ENCODE peak calls at places on chromosome 6, in four cellular contexts. One of them, this sample, is unnamed.
A peak's percentile ranks its signal among the peaks of the same experiment; 100 is the strongest.

GRCh38 chr6:100461920-100462295 is 2.8 kb downstream of the SIM1 start:
- DNase-seq in GM12878: peak; percentile 4
- DNase-seq in H1: no peak
- DNase-seq in K562: no peak
- DNase-seq in this sample: no peak

GRCh38 chr6:53044071-53044470 is 21.1 kb upstream of the FBXO9 start:
- DNase-seq in K562: no peak
- DNase-seq in GM12878: no peak
- DNase-seq in H1: no peak
- DNase-seq in this sample: no peak

GRCh38 chr6:90466191-90466940 is 120.5 kb downstream of the MAP3K7 start:
- DNase-seq in GM12878: no peak
- DNase-seq in H1: no peak
- DNase-seq in K562: peak; percentile 24
- DNase-seq in this sample: no peak

GRCh38 chr6:158552796-158553138 is 7.1 kb upstream of the TMEM181 start:
- DNase-seq in H1: no peak
- DNase-seq in GM12878: no peak
- DNase-seq in K562: no peak
- DNase-seq in this sample: no peak

GRCh38 chr6:150142304-150142656 is 564 bp upstream of the PPP1R14C start:
- DNase-seq in K562: no peak
- DNase-seq in H1: no peak
- DNase-seq in GM12878: no peak
- DNase-seq in this sample: no peak

GRCh38 chr6:16402501-16402900 is 164.1 kb downstream of the GMPR start:
- DNase-seq in K562: no peak
- DNase-seq in H1: no peak
- DNase-seq in GM12878: no peak
- DNase-seq in this sample: peak; percentile 75

GRCh38 chr6:79421707-79422484 is 115.3 kb downstream of the LCA5 start:
- DNase-seq in K562: no peak
- DNase-seq in GM12878: peak; percentile 12
- DNase-seq in H1: no peak
- DNase-seq in this sample: peak; percentile 41

GRCh38 chr6:140857734-140858380 is 1274.9 kb upstream of the GJE1 start:
- DNase-seq in H1: no peak
- DNase-seq in K562: no peak
- DNase-seq in GM12878: no peak
- DNase-seq in this sample: no peak

GRCh38 chr6:41595166-41595565 is 43.1 kb upstream of the MDFI start:
- DNase-seq in K562: no peak
- DNase-seq in H1: no peak
- DNase-seq in GM12878: no peak
- DNase-seq in this sample: no peak

GRCh38 chr6:4220619-4221018 is 85.2 kb upstream of the ECI2 start:
- DNase-seq in H1: no peak
- DNase-seq in K562: no peak
- DNase-seq in GM12878: no peak
- DNase-seq in this sample: no peak

GRCh38 chr6:45327956-45328522 is at the start of gene RUNX2:
- DNase-seq in GM12878: no peak
- DNase-seq in H1: no peak
- DNase-seq in K562: no peak
- DNase-seq in this sample: no peak

GRCh38 chr6:14337157-14337556 is 219.6 kb downstream of the CD83 start:
- DNase-seq in GM12878: no peak
- DNase-seq in K562: no peak
- DNase-seq in H1: no peak
- DNase-seq in this sample: no peak

GRCh38 chr6:90362273-90362672 is 65.6 kb upstream of the BACH2 start:
- DNase-seq in GM12878: no peak
- DNase-seq in H1: no peak
- DNase-seq in K562: no peak
- DNase-seq in this sample: no peak

GRCh38 chr6:11207199-11207968 is 25.1 kb downstream of the NEDD9 start:
- DNase-seq in H1: no peak
- DNase-seq in K562: no peak
- DNase-seq in GM12878: no peak
- DNase-seq in this sample: no peak

GRCh38 chr6:12198851-12199250 is 91.3 kb upstream of the EDN1 start:
- DNase-seq in H1: no peak
- DNase-seq in GM12878: no peak
- DNase-seq in K562: no peak
- DNase-seq in this sample: no peak

GRCh38 chr6:3610206-3610605 is 141.3 kb downstream of the PXDC1 start:
- DNase-seq in K562: no peak
- DNase-seq in H1: no peak
- DNase-seq in GM12878: no peak
- DNase-seq in this sample: no peak

GRCh38 chr6:72621243-72622093 is at the start of gene KCNQ5:
- DNase-seq in K562: peak; percentile 32
- DNase-seq in H1: no peak
- DNase-seq in GM12878: no peak
- DNase-seq in this sample: peak; percentile 49

GRCh38 chr6:43298565-43299337 is 691 bp downstream of the SLC22A7 start:
- DNase-seq in GM12878: no peak
- DNase-seq in H1: no peak
- DNase-seq in K562: no peak
- DNase-seq in this sample: no peak

GRCh38 chr6:16320533-16321340 is 82.3 kb downstream of the GMPR start:
- DNase-seq in K562: no peak
- DNase-seq in H1: no peak
- DNase-seq in GM12878: no peak
- DNase-seq in this sample: no peak

GRCh38 chr6:39048481-39049399 is at the start of gene GLP1R:
- DNase-seq in K562: peak; percentile 44
- DNase-seq in GM12878: no peak
- DNase-seq in H1: no peak
- DNase-seq in this sample: peak; percentile 83

GRCh38 chr6:43461936-43462335 is 6.6 kb upstream of the DLK2 start:
- DNase-seq in K562: no peak
- DNase-seq in H1: no peak
- DNase-seq in GM12878: no peak
- DNase-seq in this sample: no peak

GRCh38 chr6:89951574-89952360 is 57.5 kb downstream of the GJA10 start:
- DNase-seq in K562: no peak
- DNase-seq in GM12878: no peak
- DNase-seq in H1: peak; percentile 23
- DNase-seq in this sample: no peak

GRCh38 chr6:116217069-116217468 is 36.8 kb downstream of the TSPYL4 start:
- DNase-seq in H1: no peak
- DNase-seq in K562: peak; percentile 27
- DNase-seq in GM12878: no peak
- DNase-seq in this sample: no peak

GRCh38 chr6:37354526-37355384 is 972 bp downstream of the RNF8 start:
- DNase-seq in H1: no peak
- DNase-seq in GM12878: no peak
- DNase-seq in K562: peak; percentile 83
- DNase-seq in this sample: peak; percentile 80

GRCh38 chr6:160115421-160115820 is 6.2 kb upstream of the SLC22A1 start:
- DNase-seq in K562: no peak
- DNase-seq in H1: no peak
- DNase-seq in GM12878: no peak
- DNase-seq in this sample: no peak
- TF ChIP-seq NRF1 in K562: no peak
- TF ChIP-seq NRF1 in H1: no peak
- TF ChIP-seq NRF1 in GM12878: no peak
- TF ChIP-seq NRF1 in this sample: no peak

GRCh38 chr6:108236791-108237190 is 24.0 kb downstream of the SNX3 start:
- DNase-seq in GM12878: no peak
- DNase-seq in H1: no peak
- DNase-seq in K562: no peak
- DNase-seq in this sample: no peak
- H3K79me2 ChIP-seq in GM12878: peaks cover 9% of the 10 kb centered on the region
- H3K79me2 ChIP-seq in H1: peaks cover 3% of the 10 kb centered on the region
- H3K79me2 ChIP-seq in K562: peaks cover 80% of the 10 kb centered on the region
- H3K79me2 ChIP-seq in this sample: peaks cover 70% of the 10 kb centered on the region

GRCh38 chr6:119127627-119128026 is 49.2 kb upstream of the FAM184A start:
- DNase-seq in GM12878: no peak
- DNase-seq in H1: no peak
- DNase-seq in K562: no peak
- DNase-seq in this sample: no peak
- H3K9ac ChIP-seq in GM12878: no peak overlapping the region
- H3K9ac ChIP-seq in H1: no peak overlapping the region
- H3K9ac ChIP-seq in K562: no peak overlapping the region
- H3K9ac ChIP-seq in this sample: no peak overlapping the region

GRCh38 chr6:25882066-25882496 is 8.0 kb upstream of the SLC17A3 start:
- DNase-seq in H1: peak; percentile 57
- DNase-seq in K562: no peak
- DNase-seq in GM12878: no peak
- DNase-seq in this sample: no peak
- TF ChIP-seq NRF1 in H1: no peak
- TF ChIP-seq NRF1 in K562: no peak
- TF ChIP-seq NRF1 in GM12878: no peak
- TF ChIP-seq NRF1 in this sample: no peak

GRCh38 chr6:134172020-134172766 is 119.8 kb upstream of the SLC2A12 start:
- DNase-seq in K562: no peak
- DNase-seq in GM12878: no peak
- DNase-seq in H1: no peak
- DNase-seq in this sample: no peak
- H3K79me2 ChIP-seq in K562: peaks cover 5% of the 10 kb centered on the region
- H3K79me2 ChIP-seq in GM12878: no peaks in the 10 kb centered on the region
- H3K79me2 ChIP-seq in H1: no peaks in the 10 kb centered on the region
- H3K79me2 ChIP-seq in this sample: peaks cover 42% of the 10 kb centered on the region

This sample was measured in SK-N-SH.